ENCODE peak calls at places on chromosome 18, in four cellular contexts. Z is CD8-positive, alpha-beta memory T cell; T is left lung; D is cardiac muscle cell. X is an unnamed sample.

GRCh38 chr18:63197246-63197791 is 122.2 kb downstream of the BCL2 start:
- DNase-seq in Z (no peak), D (no peak), T (no peak), X (no peak)

GRCh38 chr18:10168477-10168876 is 254.7 kb downstream of the VAPA start:
- DNase-seq in Z (no peak), D (no peak), T (no peak), X (no peak)

GRCh38 chr18:43279015-43279758 is 1.9 kb upstream of the SYT4 start:
- DNase-seq in Z (no peak), T (no peak), D (peak; percentile 52), X (peak; percentile 65)

GRCh38 chr18:39591647-39592046 is 2026.0 kb upstream of the CELF4 start:
- DNase-seq in D (no peak), T (no peak), Z (no peak), X (peak; percentile 63)

GRCh38 chr18:48745293-48745692 is 205.5 kb downstream of the SMAD7 start:
- DNase-seq in D (no peak), T (no peak), Z (no peak), X (no peak)

GRCh38 chr18:61975526-61976326 is 82.9 kb upstream of the RNF152 start:
- DNase-seq in T (no peak), D (no peak), Z (no peak), X (no peak)

GRCh38 chr18:71022389-71022788 is 733.5 kb downstream of the SOCS6 start:
- DNase-seq in T (no peak), Z (no peak), D (no peak), X (no peak)

GRCh38 chr18:52426041-52426440 is 86.0 kb downstream of the DCC start:
- DNase-seq in Z (no peak), D (no peak), T (no peak), X (no peak)

GRCh38 chr18:77165489-77166415 is 33.2 kb upstream of the MBP start:
- DNase-seq in D (no peak), Z (no peak), T (no peak), X (no peak)

GRCh38 chr18:48263913-48264506 is 145.2 kb downstream of the ZBTB7C start:
- DNase-seq in T (no peak), D (no peak), Z (no peak), X (no peak)

GRCh38 chr18:28584726-28585125 is 407.8 kb upstream of the CDH2 start:
- DNase-seq in D (peak; percentile 65), Z (no peak), T (no peak), X (peak; percentile 5)

GRCh38 chr18:10120622-10121021 is 206.8 kb downstream of the VAPA start:
- DNase-seq in Z (no peak), T (no peak), D (no peak), X (no peak)

GRCh38 chr18:26771524-26771923 is 94.0 kb downstream of the AQP4 start:
- DNase-seq in Z (no peak), D (peak; percentile 42), T (no peak), X (no peak)

GRCh38 chr18:50590625-50591024 is 30.7 kb downstream of the MAPK4 start:
- DNase-seq in D (no peak), T (no peak), Z (no peak), X (no peak)

GRCh38 chr18:50582500-50582899 is 22.6 kb downstream of the MAPK4 start:
- DNase-seq in D (no peak), Z (no peak), T (no peak), X (no peak)

GRCh38 chr18:50581517-50581916 is 21.6 kb downstream of the MAPK4 start:
- DNase-seq in Z (no peak), D (no peak), T (no peak), X (no peak)

DNA sequence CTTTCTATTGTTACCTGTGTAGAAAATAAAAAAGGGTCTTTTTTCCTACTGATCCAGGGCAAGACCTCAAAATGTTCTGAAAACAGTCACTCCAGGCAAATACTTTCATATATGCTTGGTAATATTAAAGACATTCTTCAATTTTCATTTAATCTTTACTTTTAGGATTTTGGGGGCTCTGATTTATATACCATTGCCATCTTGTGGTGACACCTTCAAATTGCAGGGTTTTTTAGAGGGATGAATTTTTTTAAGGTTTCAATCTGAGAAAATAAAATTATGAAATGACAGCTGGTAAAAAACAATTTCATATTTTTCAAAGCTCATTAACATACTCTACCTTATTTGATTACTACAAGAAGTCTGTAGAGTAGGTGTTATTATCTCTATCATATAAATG is 26.8 kb downstream of the MAPK4 start:
- DNase-seq in Z (no peak), T (no peak), D (no peak), X (no peak)
- H3K9me3 ChIP-seq in Z (no peaks in the 10 kb centered on the region), T (peaks cover 27% of the 10 kb centered on the region), D (no peaks in the 10 kb centered on the region), X (peaks cover 16% of the 10 kb centered on the region)

GRCh38 chr18:36181386-36181785 is 5.9 kb upstream of the MOCOS start:
- DNase-seq in T (no peak), Z (no peak), D (no peak), X (no peak)
- H3K4me1 ChIP-seq in T (peaks cover 11% of the 10 kb centered on the region), Z (no peaks in the 10 kb centered on the region), D (no peaks in the 10 kb centered on the region), X (peaks cover 6% of the 10 kb centered on the region)

DNA sequence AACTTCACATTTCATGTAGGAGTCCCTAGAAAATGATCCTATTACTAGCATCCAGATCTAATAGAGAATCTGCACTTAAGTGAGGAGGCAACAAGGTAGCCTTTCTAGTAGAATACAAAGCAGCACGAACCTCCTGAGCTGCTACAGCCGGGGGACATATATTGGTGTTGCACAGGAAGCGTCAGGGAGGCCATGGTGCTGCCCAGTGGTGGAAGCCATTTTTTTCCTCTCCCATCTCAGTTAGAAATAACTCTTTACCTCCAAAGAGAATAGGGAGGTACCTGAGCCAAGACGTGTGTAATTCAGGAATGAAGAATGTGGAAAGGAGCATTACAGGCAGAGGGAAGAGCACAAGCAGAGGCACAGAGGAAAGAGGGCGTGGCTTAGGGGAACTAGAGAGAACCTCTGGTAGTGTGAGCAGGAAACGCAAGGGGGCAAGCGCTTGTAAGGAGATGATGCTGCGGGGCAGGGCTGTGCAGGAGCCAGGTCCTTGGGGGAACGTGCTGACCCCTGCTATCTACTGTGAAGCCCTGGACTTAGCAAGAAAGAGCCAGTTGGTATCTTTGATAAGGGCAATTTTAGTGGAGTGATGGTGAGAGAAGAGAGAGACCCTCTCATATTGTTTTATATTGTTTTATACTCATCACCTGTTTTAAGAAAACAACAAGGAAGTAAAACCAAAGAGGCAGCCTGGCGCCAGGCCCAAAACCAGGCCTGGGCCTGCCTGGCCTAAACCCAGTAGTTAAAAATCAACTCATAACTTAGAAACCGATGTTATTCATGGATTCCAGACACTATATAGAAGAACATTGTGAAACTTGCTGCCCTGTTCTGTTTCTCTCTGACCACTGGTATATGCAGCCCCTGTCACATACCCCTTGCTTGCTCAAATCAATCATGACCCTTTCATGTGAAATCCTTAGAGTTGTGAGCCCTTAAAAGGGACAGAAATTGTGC is 50.0 kb upstream of the TTC39C start:
- DNase-seq in Z (peak; percentile 51), T (no peak), D (no peak), X (no peak)
- H3K4me3 ChIP-seq in Z (no peak overlapping the region), T (no peak overlapping the region), D (no peak overlapping the region), X (no peak overlapping the region)

GRCh38 chr18:78801011-78801410 is 178.6 kb upstream of the SALL3 start:
- DNase-seq in T (peak; percentile 49), Z (no peak), D (no peak), X (no peak)

GRCh38 chr18:78804206-78805030 is 175.2 kb upstream of the SALL3 start:
- DNase-seq in D (no peak), Z (no peak), T (peak; percentile 63), X (no peak)

GRCh38 chr18:78805840-78806239 is 173.8 kb upstream of the SALL3 start:
- DNase-seq in Z (no peak), T (peak; percentile 13), D (no peak), X (no peak)

GRCh38 chr18:78799382-78800089 is 180.1 kb upstream of the SALL3 start:
- DNase-seq in Z (no peak), T (peak; percentile 57), D (no peak), X (no peak)

GRCh38 chr18:78803104-78803503 is 176.5 kb upstream of the SALL3 start:
- DNase-seq in Z (no peak), T (peak; percentile 24), D (no peak), X (no peak)
- H3K9me3 ChIP-seq in Z (no peaks in the 10 kb centered on the region), T (peaks cover 2% of the 10 kb centered on the region), D (no peaks in the 10 kb centered on the region), X (peaks cover 5% of the 10 kb centered on the region)

GRCh38 chr18:23236876-23237468 is 101.7 kb downstream of the CABLES1 start:
- DNase-seq in D (no peak), T (no peak), Z (no peak), X (no peak)
- H3K4me1 ChIP-seq in D (no peaks in the 10 kb centered on the region), T (peaks cover 8% of the 10 kb centered on the region), Z (peaks cover 23% of the 10 kb centered on the region), X (peaks cover 20% of the 10 kb centered on the region)

DNA sequence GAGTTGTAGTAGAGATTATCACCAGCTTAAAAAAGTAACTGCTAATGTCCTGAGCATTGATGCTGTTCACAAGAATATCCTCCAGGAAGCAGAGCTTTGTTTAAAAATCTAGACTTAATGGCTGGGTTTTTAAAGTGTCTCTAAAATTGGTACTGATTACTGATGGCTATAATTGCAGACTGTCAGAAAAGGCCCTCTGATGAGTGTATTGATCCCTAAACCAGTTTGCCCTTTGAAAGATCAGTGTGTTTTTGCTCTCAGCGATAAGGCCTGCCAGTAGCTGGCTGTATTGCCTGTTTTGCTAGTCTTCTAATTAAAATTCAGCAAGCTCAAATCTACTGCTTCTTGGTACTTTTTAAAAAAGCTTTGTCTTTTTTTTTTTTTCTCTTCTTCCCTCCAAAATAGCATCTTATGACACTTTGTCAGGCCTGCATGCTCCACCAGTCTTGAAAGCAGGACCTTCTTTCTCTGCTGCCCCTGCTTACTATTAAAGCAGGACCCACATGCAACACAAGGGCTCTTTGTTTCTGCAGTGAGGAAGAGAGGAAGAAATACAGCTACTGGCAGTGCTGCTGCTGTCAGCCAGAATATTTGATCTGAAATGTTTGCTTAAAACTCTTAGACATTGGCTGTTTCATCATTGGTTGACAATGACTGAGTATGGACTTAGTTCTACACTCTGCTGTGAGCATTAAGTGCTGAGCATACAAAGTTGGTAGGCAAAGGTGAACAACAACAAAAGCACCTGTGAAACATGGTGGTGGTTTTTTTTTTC is 1.8 kb downstream of the SEC11C start:
- DNase-seq in D (no peak), Z (no peak), T (no peak), X (no peak)
- H3K4me3 ChIP-seq in D (no peak overlapping the region), Z (no peak overlapping the region), T (no peak overlapping the region), X (no peak overlapping the region)

GRCh38 chr18:13420969-13421686 is 202.6 kb downstream of the LDLRAD4 start:
- DNase-seq in Z (no peak), T (no peak), D (no peak), X (no peak)

GRCh38 chr18:13416848-13417247 is 198.3 kb downstream of the LDLRAD4 start:
- DNase-seq in D (no peak), T (no peak), Z (no peak), X (no peak)

GRCh38 chr18:13416208-13416607 is 197.6 kb downstream of the LDLRAD4 start:
- DNase-seq in T (no peak), D (no peak), Z (no peak), X (no peak)

GRCh38 chr18:13415736-13416135 is 197.2 kb downstream of the LDLRAD4 start:
- DNase-seq in D (no peak), Z (no peak), T (no peak), X (no peak)

DNA sequence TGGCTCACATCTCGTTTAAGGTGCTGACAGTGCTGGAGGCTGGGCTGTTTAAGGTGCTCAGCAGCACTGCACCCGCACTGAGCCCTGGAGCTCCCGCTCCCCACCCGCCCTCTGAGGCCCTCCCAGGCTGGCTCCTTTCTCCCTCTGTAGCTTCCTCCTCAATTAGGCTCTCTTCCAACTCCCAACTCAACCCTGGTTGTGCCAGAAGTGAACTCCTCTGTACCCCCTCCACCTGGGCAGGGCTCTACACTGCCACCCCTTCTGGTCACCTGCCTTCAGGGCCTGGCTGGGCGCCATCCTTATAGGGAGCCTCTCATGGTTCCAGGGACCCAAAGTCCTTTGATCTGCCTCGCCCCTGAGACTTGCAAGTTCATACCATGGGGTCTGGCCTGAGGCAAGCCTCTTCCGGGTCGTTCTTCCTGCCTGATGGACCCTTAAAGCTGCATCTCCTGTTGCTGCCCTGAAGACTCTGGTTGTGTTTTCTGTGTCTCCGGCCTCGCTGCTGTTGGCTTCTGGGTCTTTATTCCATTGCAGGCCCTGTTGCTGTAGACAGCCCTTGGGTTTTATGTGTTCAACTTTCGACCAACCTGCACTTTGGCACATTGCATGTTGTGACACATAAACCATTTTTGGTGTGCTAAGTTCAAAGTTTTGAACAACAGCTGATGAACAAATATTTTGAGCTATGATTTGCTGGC is 199.6 kb downstream of the LDLRAD4 start:
- DNase-seq in T (no peak), D (no peak), Z (no peak), X (no peak)
- H3K9me3 ChIP-seq in T (no peaks in the 10 kb centered on the region), D (no peaks in the 10 kb centered on the region), Z (no peaks in the 10 kb centered on the region), X (no peaks in the 10 kb centered on the region)

X was measured in NT2/D1.